ENCODE peak calls at places on chromosomes 12 and 14, in four cellular contexts. T, X, K and P are unnamed samples.

GRCh38 chr14:22691171-22691570 is 47.0 kb upstream of the OR6J1 start:
- DNase-seq in K (no peak), X (no peak), T (no peak), P (no peak)

GRCh38 chr12:81992461-81992860 is 233.3 kb upstream of the PPFIA2 start:
- DNase-seq in T (no peak), X (no peak), K (no peak), P (peak)

GRCh38 chr14:98925362-98926040 is 346.5 kb downstream of the BCL11B start:
- DNase-seq in T (no peak), X (peak), K (no peak), P (no peak)

GRCh38 chr12:109462868-109463692 is 14.0 kb downstream of the KCTD10 start:
- DNase-seq in K (peak), T (no peak), X (peak), P (peak)

GRCh38 chr12:72075401-72075800 is 136.8 kb downstream of the TPH2 start:
- DNase-seq in K (no peak), T (no peak), X (no peak), P (no peak)

GRCh38 chr12:45913631-45914030 is 76.7 kb downstream of the SCAF11 start:
- DNase-seq in X (no peak), K (no peak), T (no peak), P (no peak)

GRCh38 chr12:11753151-11753501 is 103.7 kb downstream of the ETV6 start:
- DNase-seq in K (no peak), X (no peak), T (no peak), P (no peak)

GRCh38 chr14:64536488-64537245 is 3.9 kb upstream of the HSPA2 start:
- DNase-seq in T (no peak), X (no peak), K (no peak), P (no peak)

GRCh38 chr14:64983439-64984310 is 3.0 kb upstream of the FNTB start:
- DNase-seq in T (no peak), K (peak), X (no peak), P (peak)

GRCh38 chr12:113318046-113318656 is 16.8 kb downstream of the SLC8B1 start:
- DNase-seq in T (no peak), K (no peak), X (no peak), P (no peak)

GRCh38 chr12:104457746-104458644 is 1.2 kb downstream of the CHST11 start:
- DNase-seq in K (no peak), T (peak), X (peak), P (peak)

GRCh38 chr14:55502746-55503284 is 62.4 kb upstream of the TBPL2 start:
- DNase-seq in K (no peak), T (no peak), X (no peak), P (no peak)

GRCh38 chr12:104356231-104357115 is 52.9 kb downstream of the EID3 start:
- DNase-seq in K (no peak), X (peak), T (no peak), P (no peak)

GRCh38 chr12:42935756-42936155 is 346.2 kb upstream of the PRICKLE1 start:
- DNase-seq in K (no peak), T (no peak), X (no peak), P (no peak)

GRCh38 chr12:108804361-108804949 is 52.9 kb downstream of the SSH1 start:
- DNase-seq in T (no peak), X (peak), K (no peak), P (no peak)

GRCh38 chr12:48678561-48679185 is 3.4 kb downstream of the KANSL2 start:
- DNase-seq in X (no peak), T (no peak), K (no peak), P (no peak)

GRCh38 chr14:101056446-101056845 is 152.9 kb upstream of the RTL1 start:
- DNase-seq in T (no peak), X (peak), K (no peak), P (no peak)

GRCh38 chr12:80053048-80053790 is 46.1 kb upstream of the OTOGL start:
- DNase-seq in T (peak), K (peak), X (peak), P (peak)

GRCh38 chr14:29028973-29029582 is 262.5 kb downstream of the FOXG1 start:
- DNase-seq in T (no peak), X (no peak), K (no peak), P (no peak)

GRCh38 chr14:52650774-52651173 is 44.6 kb downstream of the ERO1A start:
- DNase-seq in T (no peak), K (no peak), X (no peak), P (no peak)

GRCh38 chr12:23729354-23729753 is 220.1 kb downstream of the SOX5 start:
- DNase-seq in X (no peak), T (no peak), K (no peak), P (no peak)

GRCh38 chr14:54889919-54890318 is 12.7 kb downstream of the GCH1 start:
- DNase-seq in T (no peak), K (no peak), X (no peak), P (no peak)

GRCh38 chr14:50452979-50453705 is 56.5 kb upstream of the CDKL1 start:
- DNase-seq in K (no peak), T (no peak), X (no peak), P (no peak)

GRCh38 chr12:1108276-1108675 is 117.3 kb downstream of the ERC1 start:
- DNase-seq in K (no peak), T (no peak), X (no peak), P (no peak)

GRCh38 chr14:101598159-101598558 is 36.9 kb downstream of the DIO3 start:
- DNase-seq in X (no peak), K (no peak), T (peak), P (no peak)

GRCh38 chr12:30973830-30974229 is 47.3 kb downstream of the TSPAN11 start:
- DNase-seq in X (no peak), K (no peak), T (no peak), P (no peak)

GRCh38 chr12:94553130-94553519 is 93.5 kb upstream of the CEP83 start:
- DNase-seq in K (no peak), T (peak), X (no peak), P (no peak)

GRCh38 chr14:22926316-22926715 is 2.9 kb downstream of the PRMT5 start:
- DNase-seq in T (no peak), K (no peak), X (no peak), P (no peak)

GRCh38 chr12:21330682-21331253 is 3.9 kb downstream of the SLCO1A2 start:
- DNase-seq in T (no peak), K (no peak), X (no peak), P (no peak)

GRCh38 chr12:85188609-85189008 is 91.4 kb upstream of the ALX1 start:
- DNase-seq in X (no peak), K (no peak), T (no peak), P (no peak)

GRCh38 chr14:76112889-76113611 is 38.7 kb upstream of the GPATCH2L start:
- DNase-seq in K (no peak), T (no peak), X (no peak), P (no peak)

GRCh38 chr12:78146365-78146772 is 315.7 kb downstream of the NAV3 start:
- DNase-seq in K (no peak), X (no peak), T (no peak), P (no peak)

GRCh38 chr12:75099215-75099614 is 110.4 kb downstream of the KCNC2 start:
- DNase-seq in T (no peak), K (no peak), X (no peak), P (no peak)

GRCh38 chr12:77696183-77696582 is 134.5 kb upstream of the NAV3 start:
- DNase-seq in T (no peak), K (no peak), X (no peak), P (no peak)

GRCh38 chr14:54772451-54772881 is 130.2 kb downstream of the GCH1 start:
- DNase-seq in X (no peak), T (no peak), K (no peak), P (no peak)

GRCh38 chr12:15629761-15630160 is 159.4 kb downstream of the EPS8 start:
- DNase-seq in K (no peak), T (no peak), X (no peak), P (no peak)
- TF ChIP-seq CTCF in K (no peak), T (no peak), X (no peak), P (no peak)

GRCh38 chr14:78188882-78189281 is 18.7 kb downstream of the NRXN3 start:
- DNase-seq in T (no peak), X (no peak), K (no peak), P (no peak)
- TF ChIP-seq CTCF in T (no peak), X (no peak), K (no peak), P (no peak)

GRCh38 chr14:47442206-47442605 is 233.2 kb downstream of the MDGA2 start:
- DNase-seq in T (no peak), K (no peak), X (no peak), P (no peak)
- TF ChIP-seq CTCF in T (peak), K (no peak), X (no peak), P (no peak)

DNA sequence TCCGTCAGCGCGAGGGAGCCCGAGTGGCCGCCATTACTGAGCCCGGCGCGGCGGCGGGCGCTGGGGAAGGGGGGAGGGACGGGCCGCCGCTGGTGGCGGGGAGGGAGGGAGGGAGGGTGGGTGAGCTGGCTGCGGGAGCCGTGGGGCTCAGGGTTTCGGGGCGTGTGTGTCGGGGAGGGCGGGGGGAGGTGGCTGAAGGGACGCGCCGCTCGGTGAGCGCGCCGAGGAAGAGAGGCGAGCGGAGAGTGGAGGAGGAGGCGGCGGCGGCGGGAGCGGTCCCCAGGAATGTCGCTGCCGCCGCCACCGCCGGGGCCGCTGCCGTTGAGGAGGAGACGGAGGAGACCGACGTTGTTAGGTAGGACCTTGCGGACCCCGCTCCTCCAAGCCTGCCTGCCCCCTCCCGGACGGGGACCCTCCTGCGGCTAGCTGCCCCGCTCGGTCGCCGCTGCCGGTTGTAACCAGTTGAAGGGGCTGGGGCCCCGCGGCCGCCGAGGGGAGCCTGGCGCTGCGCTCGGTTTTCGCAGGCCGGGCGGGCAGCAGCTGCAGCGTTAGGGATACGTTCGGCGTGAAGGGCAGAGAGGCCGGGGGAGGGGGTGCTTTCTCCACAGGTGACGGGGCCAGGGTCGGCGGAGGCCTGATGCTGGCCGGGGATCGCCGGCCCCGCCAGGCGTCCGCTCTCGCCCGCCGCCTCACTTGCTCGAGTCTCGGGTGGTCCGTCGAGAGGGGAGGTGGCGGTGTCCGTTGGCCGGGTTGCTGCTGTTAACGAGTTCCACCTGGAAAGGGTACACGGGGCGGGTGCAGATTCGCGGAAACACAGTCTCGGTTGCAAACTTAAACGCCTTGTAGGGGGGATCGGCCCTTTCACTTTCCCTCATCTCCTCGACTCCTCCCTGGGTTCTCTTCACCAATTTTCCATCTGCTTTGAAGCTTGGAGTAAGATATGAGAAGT is at the start of gene ARHGAP5:
- DNase-seq in K (no peak), X (peak), T (no peak), P (peak)
- TF ChIP-seq CTCF in K (no peak), X (no peak), T (peak), P (no peak)

DNA sequence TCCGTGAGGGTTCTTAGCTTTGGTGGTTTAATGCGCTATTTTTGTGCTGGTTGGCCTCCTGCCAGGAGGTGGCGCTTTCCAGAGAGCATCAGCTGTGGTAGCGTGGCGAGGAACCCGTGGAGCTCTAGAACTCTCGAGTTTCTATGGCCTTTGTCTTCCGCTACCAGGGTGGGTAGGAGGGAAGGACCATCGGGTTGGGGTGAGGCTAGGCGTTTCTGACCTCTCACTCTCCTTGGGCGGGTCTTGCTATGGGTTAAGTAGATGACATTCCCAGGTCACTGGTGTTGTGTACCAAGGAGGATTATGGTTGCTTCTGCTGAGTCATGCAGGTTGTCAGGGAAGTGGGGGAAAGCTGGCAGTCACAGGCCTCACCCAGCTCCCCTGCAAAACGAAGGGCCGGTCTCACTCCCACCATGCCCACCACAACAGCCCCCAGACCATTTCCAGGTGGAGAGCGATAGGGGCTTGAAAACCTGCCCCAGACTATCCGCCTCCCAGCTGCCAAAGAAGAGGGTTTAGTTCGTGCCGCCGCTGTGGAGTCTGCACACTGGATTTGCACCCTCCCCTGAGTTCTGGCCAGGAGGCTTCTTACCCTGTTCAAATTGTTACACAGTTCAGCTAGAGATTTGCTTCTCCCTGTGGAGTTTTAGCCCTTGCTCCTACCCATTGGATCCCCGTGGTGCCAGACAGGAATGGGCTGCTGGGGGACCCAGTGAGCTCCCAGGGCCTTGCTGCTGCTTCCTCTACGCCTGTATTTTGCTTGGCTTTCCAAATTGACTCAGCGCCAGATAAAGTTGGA is 21.9 kb downstream of the RNFT2 start:
- DNase-seq in T (no peak), K (no peak), X (peak), P (no peak)
- TF ChIP-seq CTCF in T (no peak), K (no peak), X (no peak), P (no peak)